ENCODE peak calls at places on chromosomes 2 and 18, in four cellular contexts. P is left cardiac atrium; M is stimulated activated CD4-positive, alpha-beta T cell treated with anti-CD3 and anti-CD28 coated beads, Interleukin-15, amount 100 ng/mL, for 1 hour; F is kidney. I is an unnamed sample.

GRCh38 chr18:21741511-21742322 is 1.1 kb downstream of the MIB1 start:
- DNase-seq in P (peak), M (peak), F (peak), I (no peak)

GRCh38 chr2:172510083-172510482 is 45.8 kb upstream of the PDK1 start:
- DNase-seq in P (no peak), M (no peak), F (no peak), I (no peak)

GRCh38 chr2:84022810-84023431 is 436.2 kb downstream of the SUCLG1 start:
- DNase-seq in P (no peak), M (no peak), F (no peak), I (peak)

GRCh38 chr18:62289047-62289446 is 36.1 kb upstream of the TNFRSF11A start:
- DNase-seq in P (no peak), M (no peak), F (no peak), I (no peak)

GRCh38 chr2:1675633-1676032 is 68.7 kb downstream of the PXDN start:
- DNase-seq in P (peak), M (no peak), F (no peak), I (peak)

GRCh38 chr2:193869564-193869963 is 1674.8 kb upstream of the TMEFF2 start:
- DNase-seq in P (no peak), M (no peak), F (no peak), I (no peak)

GRCh38 chr2:85666435-85666924 is 1.5 kb downstream of the SFTPB start:
- DNase-seq in P (no peak), M (no peak), F (no peak), I (no peak)

GRCh38 chr2:152385718-152386117 is 50.7 kb downstream of the FMNL2 start:
- DNase-seq in P (no peak), M (no peak), F (no peak), I (no peak)

GRCh38 chr2:85326406-85326945 is 1.3 kb downstream of the TGOLN2 start:
- DNase-seq in P (no peak), M (no peak), F (no peak), I (peak)

GRCh38 chr2:206353685-206354084 is 79.2 kb downstream of the ZDBF2 start:
- DNase-seq in P (no peak), M (no peak), F (no peak), I (no peak)

I was measured in foreskin melanocyte.